ENCODE peak calls at places on chromosomes 13 and 19, in five cellular contexts. One of them, this sample, is unnamed.

GRCh38 chr13:42728507-42729180 is 52.7 kb upstream of the FAM216B start:
- DNase-seq in NCI-H146: no peak
- DNase-seq in stimulated activated CD4-positive, alpha-beta T cell treated with anti-CD3 and anti-CD28 coated beads, Interleukin-4, amount 100 ng/mL, for 1 hour: no peak
- DNase-seq in SK-N-DZ: no peak
- DNase-seq in activated CD8-positive, alpha-beta memory T cell treated with anti-CD3 and anti-CD28 coated beads for 48 hours: no peak
- DNase-seq in this sample: no peak

GRCh38 chr19:46116121-46116520 is 8.4 kb downstream of the IGFL3 start:
- DNase-seq in NCI-H146: no peak
- DNase-seq in stimulated activated CD4-positive, alpha-beta T cell treated with anti-CD3 and anti-CD28 coated beads, Interleukin-4, amount 100 ng/mL, for 1 hour: no peak
- DNase-seq in SK-N-DZ: no peak
- DNase-seq in activated CD8-positive, alpha-beta memory T cell treated with anti-CD3 and anti-CD28 coated beads for 48 hours: no peak
- DNase-seq in this sample: no peak

GRCh38 chr19:46221981-46222610 is 7.4 kb upstream of the IGFL1 start:
- DNase-seq in NCI-H146: no peak
- DNase-seq in stimulated activated CD4-positive, alpha-beta T cell treated with anti-CD3 and anti-CD28 coated beads, Interleukin-4, amount 100 ng/mL, for 1 hour: no peak
- DNase-seq in SK-N-DZ: no peak
- DNase-seq in activated CD8-positive, alpha-beta memory T cell treated with anti-CD3 and anti-CD28 coated beads for 48 hours: no peak
- DNase-seq in this sample: no peak

GRCh38 chr13:75263741-75264407 is 218.1 kb downstream of the TBC1D4 start:
- DNase-seq in NCI-H146: no peak
- DNase-seq in stimulated activated CD4-positive, alpha-beta T cell treated with anti-CD3 and anti-CD28 coated beads, Interleukin-4, amount 100 ng/mL, for 1 hour: no peak
- DNase-seq in SK-N-DZ: no peak
- DNase-seq in activated CD8-positive, alpha-beta memory T cell treated with anti-CD3 and anti-CD28 coated beads for 48 hours: no peak
- DNase-seq in this sample: no peak

GRCh38 chr19:18223860-18224524 is 2.2 kb downstream of the PDE4C start:
- DNase-seq in NCI-H146: peak
- DNase-seq in stimulated activated CD4-positive, alpha-beta T cell treated with anti-CD3 and anti-CD28 coated beads, Interleukin-4, amount 100 ng/mL, for 1 hour: peak
- DNase-seq in SK-N-DZ: peak
- DNase-seq in activated CD8-positive, alpha-beta memory T cell treated with anti-CD3 and anti-CD28 coated beads for 48 hours: no peak
- DNase-seq in this sample: no peak

GRCh38 chr13:114071441-114071840 is 61.0 kb downstream of the RASA3 start:
- DNase-seq in NCI-H146: no peak
- DNase-seq in stimulated activated CD4-positive, alpha-beta T cell treated with anti-CD3 and anti-CD28 coated beads, Interleukin-4, amount 100 ng/mL, for 1 hour: no peak
- DNase-seq in SK-N-DZ: no peak
- DNase-seq in activated CD8-positive, alpha-beta memory T cell treated with anti-CD3 and anti-CD28 coated beads for 48 hours: no peak
- DNase-seq in this sample: no peak

GRCh38 chr19:49555600-49556411 is 24.6 kb downstream of the NOSIP start:
- DNase-seq in NCI-H146: peak
- DNase-seq in stimulated activated CD4-positive, alpha-beta T cell treated with anti-CD3 and anti-CD28 coated beads, Interleukin-4, amount 100 ng/mL, for 1 hour: peak
- DNase-seq in SK-N-DZ: no peak
- DNase-seq in activated CD8-positive, alpha-beta memory T cell treated with anti-CD3 and anti-CD28 coated beads for 48 hours: no peak
- DNase-seq in this sample: no peak

GRCh38 chr13:114339779-114340534 is 25.7 kb downstream of the CHAMP1 start:
- DNase-seq in NCI-H146: peak
- DNase-seq in stimulated activated CD4-positive, alpha-beta T cell treated with anti-CD3 and anti-CD28 coated beads, Interleukin-4, amount 100 ng/mL, for 1 hour: peak
- DNase-seq in SK-N-DZ: peak
- DNase-seq in activated CD8-positive, alpha-beta memory T cell treated with anti-CD3 and anti-CD28 coated beads for 48 hours: peak
- DNase-seq in this sample: no peak

GRCh38 chr13:27168870-27169525 is 2.6 kb downstream of the USP12 start:
- DNase-seq in NCI-H146: no peak
- DNase-seq in stimulated activated CD4-positive, alpha-beta T cell treated with anti-CD3 and anti-CD28 coated beads, Interleukin-4, amount 100 ng/mL, for 1 hour: no peak
- DNase-seq in SK-N-DZ: no peak
- DNase-seq in activated CD8-positive, alpha-beta memory T cell treated with anti-CD3 and anti-CD28 coated beads for 48 hours: no peak
- DNase-seq in this sample: no peak

GRCh38 chr19:48819366-48819816 is 8.6 kb upstream of the BCAT2 start:
- DNase-seq in NCI-H146: no peak
- DNase-seq in stimulated activated CD4-positive, alpha-beta T cell treated with anti-CD3 and anti-CD28 coated beads, Interleukin-4, amount 100 ng/mL, for 1 hour: no peak
- DNase-seq in SK-N-DZ: no peak
- DNase-seq in activated CD8-positive, alpha-beta memory T cell treated with anti-CD3 and anti-CD28 coated beads for 48 hours: no peak
- DNase-seq in this sample: no peak

GRCh38 chr19:46704379-46705076 is 12.4 kb downstream of the PRKD2 start:
- DNase-seq in NCI-H146: peak
- DNase-seq in stimulated activated CD4-positive, alpha-beta T cell treated with anti-CD3 and anti-CD28 coated beads, Interleukin-4, amount 100 ng/mL, for 1 hour: peak
- DNase-seq in SK-N-DZ: no peak
- DNase-seq in activated CD8-positive, alpha-beta memory T cell treated with anti-CD3 and anti-CD28 coated beads for 48 hours: peak
- DNase-seq in this sample: peak

GRCh38 chr19:48836089-48837017 is at the start of gene HSD17B14:
- DNase-seq in NCI-H146: peak
- DNase-seq in stimulated activated CD4-positive, alpha-beta T cell treated with anti-CD3 and anti-CD28 coated beads, Interleukin-4, amount 100 ng/mL, for 1 hour: no peak
- DNase-seq in SK-N-DZ: peak
- DNase-seq in activated CD8-positive, alpha-beta memory T cell treated with anti-CD3 and anti-CD28 coated beads for 48 hours: peak
- DNase-seq in this sample: no peak

GRCh38 chr13:105144020-105144419 is 1391.4 kb downstream of the EFNB2 start:
- DNase-seq in NCI-H146: no peak
- DNase-seq in stimulated activated CD4-positive, alpha-beta T cell treated with anti-CD3 and anti-CD28 coated beads, Interleukin-4, amount 100 ng/mL, for 1 hour: no peak
- DNase-seq in SK-N-DZ: no peak
- DNase-seq in activated CD8-positive, alpha-beta memory T cell treated with anti-CD3 and anti-CD28 coated beads for 48 hours: no peak
- DNase-seq in this sample: no peak

This sample was measured in GM18507.